ENCODE peak calls at places on chromosome 3, in seven cellular contexts. H is AG04450; Z is thoracic aorta; V is CD8-positive, alpha-beta T cell; J is BE2C; B is brain microvascular endothelial cell; L is WERI-Rb-1. D is an unnamed sample.

GRCh38 chr3:16388850-16389411 is 123.9 kb downstream of the OXNAD1 start:
- DNase-seq in H (peak), Z (no peak), V (no peak), J (no peak), B (no peak), L (no peak), D (no peak)

GRCh38 chr3:100665230-100665629 is 44.1 kb upstream of the TFG start:
- DNase-seq in H (no peak), Z (no peak), V (no peak), J (no peak), B (no peak), L (no peak), D (no peak)

GRCh38 chr3:72123908-72124441 is 339.0 kb upstream of the PROK2 start:
- DNase-seq in H (peak), Z (peak), V (no peak), J (peak), B (peak), L (no peak), D (peak)

GRCh38 chr3:28243424-28244106 is 2.1 kb downstream of the CMC1 start:
- DNase-seq in H (no peak), Z (no peak), V (no peak), J (no peak), B (no peak), L (no peak), D (no peak)

GRCh38 chr3:133987933-133988484 is 41.7 kb downstream of the SLCO2A1 start:
- DNase-seq in H (no peak), Z (no peak), V (no peak), J (no peak), B (no peak), L (no peak), D (no peak)

GRCh38 chr3:143261848-143262247 is 142.3 kb downstream of the CHST2 start:
- DNase-seq in H (no peak), Z (no peak), V (no peak), J (no peak), B (no peak), L (no peak), D (no peak)

GRCh38 chr3:11689749-11690148 is 46.0 kb upstream of the VGLL4 start:
- DNase-seq in H (no peak), Z (no peak), V (no peak), J (no peak), B (no peak), L (no peak), D (no peak)

GRCh38 chr3:12921736-12922135 is 80.4 kb upstream of the RPL32 start:
- DNase-seq in H (no peak), Z (no peak), V (no peak), J (no peak), B (no peak), L (no peak), D (no peak)

GRCh38 chr3:171142985-171143384 is 116.5 kb upstream of the SLC2A2 start:
- DNase-seq in H (peak), Z (no peak), V (no peak), J (no peak), B (peak), L (no peak), D (no peak)

GRCh38 chr3:194494951-194495374 is 8.2 kb upstream of the ATP13A3 start:
- DNase-seq in H (no peak), Z (no peak), V (no peak), J (no peak), B (no peak), L (no peak), D (no peak)

GRCh38 chr3:153026026-153026425 is 136.0 kb upstream of the RAP2B start:
- DNase-seq in H (no peak), Z (no peak), V (no peak), J (no peak), B (no peak), L (no peak), D (no peak)

GRCh38 chr3:32844322-32844654 is 26.5 kb downstream of the TRIM71 start:
- DNase-seq in H (no peak), Z (no peak), V (no peak), J (no peak), B (no peak), L (no peak), D (no peak)

GRCh38 chr3:191762323-191762960 is 301.5 kb downstream of the PYDC2 start:
- DNase-seq in H (no peak), Z (no peak), V (no peak), J (no peak), B (no peak), L (no peak), D (peak)

GRCh38 chr3:168123211-168124173 is 27.8 kb upstream of the GOLIM4 start:
- DNase-seq in H (no peak), Z (no peak), V (no peak), J (no peak), B (no peak), L (no peak), D (no peak)

GRCh38 chr3:160331127-160331937 is 67.7 kb downstream of the IFT80 start:
- DNase-seq in H (peak), Z (no peak), V (no peak), J (no peak), B (peak), L (no peak), D (peak)

GRCh38 chr3:30894521-30895289 is at the start of gene GADL1:
- DNase-seq in H (no peak), Z (no peak), V (no peak), J (peak), B (peak), L (peak), D (no peak)

GRCh38 chr3:48268381-48268935 is 27.6 kb downstream of the ZNF589 start:
- DNase-seq in H (no peak), Z (no peak), V (peak), J (no peak), B (no peak), L (peak), D (no peak)

DNA sequence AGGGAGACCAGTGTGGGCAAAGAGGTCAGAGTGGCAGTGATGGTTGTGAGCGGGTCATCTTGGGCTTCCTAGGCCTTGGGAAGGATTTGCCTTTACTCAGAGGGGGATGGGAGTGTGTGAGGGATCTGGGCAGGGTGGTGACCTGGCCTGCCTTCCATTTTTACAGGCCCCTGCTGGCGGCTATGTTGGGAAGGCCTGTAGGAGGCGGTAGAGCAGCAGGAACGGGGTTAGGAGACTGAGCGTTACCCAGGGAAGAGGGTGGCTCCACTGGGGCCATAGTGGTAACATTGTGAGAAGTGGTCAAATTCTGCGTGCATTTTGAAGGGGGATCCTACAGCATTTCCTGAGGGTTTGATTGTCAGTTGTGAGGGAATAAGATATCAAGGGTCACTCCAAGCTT is 307.3 kb upstream of the CTDSPL start:
- DNase-seq in H (no peak), Z (no peak), V (no peak), J (no peak), B (no peak), L (peak), D (no peak)
- TF ChIP-seq CTCF in H (no peak), Z (no peak), V (no peak), J (peak), B (no peak), L (peak), D (no peak)

DNA sequence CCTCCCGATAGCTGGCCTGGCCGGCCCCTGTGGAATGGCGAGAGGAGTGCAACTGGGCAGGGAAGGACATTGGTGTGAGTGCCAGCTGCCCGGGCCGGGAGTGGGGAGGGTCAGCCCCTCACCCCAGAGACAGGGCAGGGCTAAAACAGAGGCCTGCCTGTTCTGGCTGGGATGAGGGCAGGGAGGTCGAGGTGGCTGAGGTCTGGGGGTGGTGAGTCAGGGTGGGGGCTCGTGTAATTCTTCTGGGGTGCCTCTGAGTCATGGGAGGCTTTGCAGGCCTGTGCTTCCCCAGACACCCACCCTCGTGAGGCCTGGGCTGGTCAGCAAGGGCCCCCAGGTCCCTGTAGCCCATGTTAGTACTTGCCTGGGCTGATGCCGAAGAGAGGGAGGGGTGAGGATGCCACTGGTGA is 1.5 kb downstream of the SEMA3B start:
- DNase-seq in H (no peak), Z (no peak), V (no peak), J (no peak), B (no peak), L (no peak), D (no peak)
- H3K4me3 ChIP-seq in H (no peak), Z (no peak), V (no peak), J (no peak), B (no peak), L (no peak), D (no peak)

GRCh38 chr3:66036586-66037061 is 2.1 kb downstream of the MAGI1 start:
- DNase-seq in H (no peak), Z (no peak), V (no peak), J (no peak), B (peak), L (no peak), D (no peak)

GRCh38 chr3:66038384-66038725 is 363 bp downstream of the MAGI1 start:
- DNase-seq in H (no peak), Z (no peak), V (no peak), J (no peak), B (no peak), L (no peak), D (no peak)

GRCh38 chr3:66038726-66039589 is at the start of gene MAGI1:
- DNase-seq in H (peak), Z (peak), V (no peak), J (peak), B (peak), L (peak), D (no peak)

GRCh38 chr3:66037986-66038369 is 740 bp downstream of the MAGI1 start:
- DNase-seq in H (no peak), Z (no peak), V (no peak), J (peak), B (no peak), L (peak), D (no peak)

GRCh38 chr3:66037330-66037985 is 1.3 kb downstream of the MAGI1 start:
- DNase-seq in H (no peak), Z (peak), V (no peak), J (peak), B (peak), L (peak), D (no peak)
- TF ChIP-seq CTCF in H (peak), Z (peak), V (no peak), J (peak), B (peak), L (peak), D (peak)

GRCh38 chr3:120742198-120743080 is at the start of the genes GTF2E1 and RABL3:
- DNase-seq in H (peak), Z (peak), V (peak), J (peak), B (peak), L (peak), D (peak)

GRCh38 chr3:120743556-120744195 is 1.1 kb downstream of the GTF2E1 start:
- DNase-seq in H (no peak), Z (no peak), V (no peak), J (no peak), B (no peak), L (no peak), D (no peak)

GRCh38 chr3:120741837-120742197 is 499 bp downstream of the RABL3 start:
- DNase-seq in H (no peak), Z (no peak), V (no peak), J (no peak), B (no peak), L (no peak), D (no peak)

GRCh38 chr3:120743081-120743365 is 479 bp downstream of the GTF2E1 start:
- DNase-seq in H (no peak), Z (no peak), V (no peak), J (no peak), B (peak), L (no peak), D (no peak)

GRCh38 chr3:120741320-120741719 is 996 bp downstream of the RABL3 start:
- DNase-seq in H (no peak), Z (no peak), V (no peak), J (no peak), B (no peak), L (no peak), D (no peak)
- H3K4me3 ChIP-seq in H (peak), Z (peak), V (peak), J (no peak), B (peak), L (peak), D (peak)

GRCh38 chr3:185153170-185153733 is 392 bp upstream of the C3orf70 start:
- DNase-seq in H (no peak), Z (no peak), V (no peak), J (no peak), B (peak), L (no peak), D (no peak)
- TF ChIP-seq CTCF in H (no peak), Z (no peak), V (no peak), J (no peak), B (no peak), L (no peak), D (no peak)

GRCh38 chr3:141388823-141389617 is 20.7 kb downstream of the ZBTB38 start:
- DNase-seq in H (no peak), Z (no peak), V (no peak), J (no peak), B (no peak), L (no peak), D (no peak)
- H3K4me3 ChIP-seq in H (peak), Z (peak), V (no peak), J (peak), B (no peak), L (no peak), D (no peak)

DNA sequence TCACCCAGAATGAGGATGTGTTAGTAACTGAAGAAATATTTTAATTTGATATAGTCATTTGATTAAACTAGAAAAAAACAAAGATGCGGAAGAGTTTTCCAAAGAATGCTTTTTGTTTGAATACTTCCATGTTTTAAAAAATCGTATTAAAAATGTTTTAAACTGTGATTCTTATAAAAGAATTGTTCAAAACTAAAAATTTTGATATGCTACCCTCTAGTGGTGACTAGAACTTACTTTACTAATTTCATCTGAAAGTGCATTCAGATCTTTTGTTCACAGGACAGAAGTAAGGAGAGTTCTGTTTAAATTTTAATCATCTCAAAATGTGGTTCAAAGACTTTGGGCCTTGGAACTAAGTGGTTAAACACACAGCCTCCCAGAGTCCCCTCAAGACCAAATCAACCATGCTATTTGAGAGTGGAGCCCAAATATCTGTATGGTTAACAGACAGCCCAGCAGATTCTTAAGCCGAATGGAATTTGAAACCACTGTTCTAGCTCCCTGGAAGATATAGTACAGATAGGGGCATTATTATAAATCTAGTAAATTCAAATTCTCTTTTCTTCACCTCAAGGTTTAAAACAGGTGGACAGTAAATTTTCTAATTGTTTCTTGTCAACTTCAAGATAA is 45.2 kb upstream of the SYNPR start:
- DNase-seq in H (no peak), Z (no peak), V (no peak), J (no peak), B (no peak), L (no peak), D (no peak)
- TF ChIP-seq CTCF in H (peak), Z (no peak), V (no peak), J (no peak), B (no peak), L (no peak), D (no peak)

DNA sequence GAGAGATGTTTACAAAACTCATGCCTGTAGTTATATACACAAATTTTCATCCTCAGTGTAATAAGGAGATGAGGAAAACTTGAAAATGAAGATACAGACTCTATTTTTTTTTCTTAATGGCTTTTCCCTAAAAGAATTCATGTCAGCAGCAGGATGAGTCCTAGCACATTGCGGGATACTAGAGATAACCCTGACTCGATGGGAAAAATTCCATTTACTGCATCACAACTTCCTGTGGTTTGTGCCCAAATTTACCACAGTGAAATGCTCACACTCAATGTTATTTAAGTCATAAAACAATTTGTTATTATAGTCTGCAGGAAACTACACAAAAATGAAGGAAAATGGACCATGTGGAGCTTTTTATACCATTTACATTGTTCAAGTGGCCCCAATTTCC is 581.9 kb upstream of the ZNF717 start:
- DNase-seq in H (peak), Z (no peak), V (no peak), J (no peak), B (peak), L (no peak), D (peak)
- H3K4me3 ChIP-seq in H (no peak), Z (no peak), V (no peak), J (no peak), B (no peak), L (no peak), D (no peak)

DNA sequence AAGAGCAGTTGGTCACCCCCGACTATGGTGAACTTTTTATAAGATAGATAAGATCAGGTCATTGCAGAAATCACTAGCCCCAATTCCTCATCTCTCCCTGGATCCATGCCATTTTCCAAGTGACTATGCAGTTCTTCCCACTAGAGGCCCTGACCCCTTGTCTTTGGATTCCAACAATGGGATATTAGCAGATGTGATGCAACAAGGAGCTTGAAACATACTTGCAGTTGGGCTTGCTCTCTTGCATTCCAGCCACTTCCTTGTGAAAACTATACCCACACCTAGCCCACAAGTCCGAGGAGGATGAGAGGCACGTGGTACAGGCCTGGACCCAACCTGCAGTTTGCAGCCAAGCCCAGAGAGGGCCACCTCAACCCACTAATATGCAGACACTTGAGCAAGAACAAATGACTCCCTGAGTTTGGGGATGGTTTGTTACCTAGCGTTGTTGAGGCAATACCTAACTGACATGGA is 60.6 kb downstream of the SUCLG2 start:
- DNase-seq in H (no peak), Z (no peak), V (no peak), J (peak), B (peak), L (no peak), D (no peak)
- TF ChIP-seq CTCF in H (no peak), Z (no peak), V (no peak), J (peak), B (peak), L (peak), D (no peak)

GRCh38 chr3:69541059-69541471 is 155.2 kb upstream of the FRMD4B start:
- DNase-seq in H (no peak), Z (no peak), V (no peak), J (peak), B (no peak), L (no peak), D (no peak)
- H3K4me3 ChIP-seq in H (no peak), Z (peak), V (no peak), J (peak), B (peak), L (no peak), D (no peak)

D was measured in AG04449.